ENCODE peak calls at places on chromosomes 6 and 20, in ten cellular contexts. One of them, this sample, is unnamed.

GRCh38 chr6:111845441-111845871 is 27.8 kb downstream of the FYN start:
- DNase-seq in HepG2: peak
- DNase-seq in prostate gland: no peak
- DNase-seq in heart left ventricle: no peak
- DNase-seq in lower leg skin: no peak
- DNase-seq in stomach: no peak
- DNase-seq in sigmoid colon: no peak
- DNase-seq in A549: no peak
- DNase-seq in ovary: no peak
- DNase-seq in vagina: no peak
- DNase-seq in this sample: peak

GRCh38 chr6:159151266-159151855 is 17.8 kb upstream of the FNDC1 start:
- DNase-seq in HepG2: peak
- DNase-seq in prostate gland: no peak
- DNase-seq in heart left ventricle: peak
- DNase-seq in lower leg skin: no peak
- DNase-seq in stomach: peak
- DNase-seq in sigmoid colon: no peak
- DNase-seq in A549: peak
- DNase-seq in ovary: no peak
- DNase-seq in vagina: no peak
- DNase-seq in this sample: peak

GRCh38 chr6:70375882-70376281 is 37.4 kb upstream of the FAM135A start:
- DNase-seq in HepG2: peak
- DNase-seq in prostate gland: no peak
- DNase-seq in heart left ventricle: no peak
- DNase-seq in lower leg skin: no peak
- DNase-seq in stomach: no peak
- DNase-seq in sigmoid colon: no peak
- DNase-seq in A549: peak
- DNase-seq in ovary: no peak
- DNase-seq in vagina: no peak
- DNase-seq in this sample: no peak

GRCh38 chr6:141264101-141264500 is 868.6 kb upstream of the GJE1 start:
- DNase-seq in HepG2: no peak
- DNase-seq in prostate gland: no peak
- DNase-seq in heart left ventricle: no peak
- DNase-seq in lower leg skin: no peak
- DNase-seq in stomach: no peak
- DNase-seq in sigmoid colon: no peak
- DNase-seq in A549: peak
- DNase-seq in ovary: no peak
- DNase-seq in vagina: no peak
- DNase-seq in this sample: no peak

GRCh38 chr6:41371461-41371991 is 36.1 kb downstream of the NCR2 start:
- DNase-seq in HepG2: no peak
- DNase-seq in prostate gland: no peak
- DNase-seq in heart left ventricle: peak
- DNase-seq in lower leg skin: no peak
- DNase-seq in stomach: peak
- DNase-seq in sigmoid colon: peak
- DNase-seq in A549: no peak
- DNase-seq in ovary: no peak
- DNase-seq in vagina: no peak
- DNase-seq in this sample: no peak

GRCh38 chr20:21182832-21183563 is 57.1 kb downstream of the KIZ start:
- DNase-seq in HepG2: no peak
- DNase-seq in prostate gland: no peak
- DNase-seq in heart left ventricle: no peak
- DNase-seq in lower leg skin: no peak
- DNase-seq in stomach: no peak
- DNase-seq in sigmoid colon: peak
- DNase-seq in A549: peak
- DNase-seq in ovary: peak
- DNase-seq in vagina: no peak
- DNase-seq in this sample: no peak

GRCh38 chr6:137224890-137225198 is 5.7 kb upstream of the IFNGR1 start:
- DNase-seq in HepG2: no peak
- DNase-seq in prostate gland: no peak
- DNase-seq in heart left ventricle: no peak
- DNase-seq in lower leg skin: no peak
- DNase-seq in stomach: no peak
- DNase-seq in sigmoid colon: no peak
- DNase-seq in A549: no peak
- DNase-seq in ovary: no peak
- DNase-seq in vagina: no peak
- DNase-seq in this sample: no peak

GRCh38 chr20:50351541-50351940 is 158.6 kb upstream of the PTPN1 start:
- DNase-seq in HepG2: no peak
- DNase-seq in prostate gland: no peak
- DNase-seq in heart left ventricle: no peak
- DNase-seq in lower leg skin: peak
- DNase-seq in stomach: no peak
- DNase-seq in sigmoid colon: no peak
- DNase-seq in A549: no peak
- DNase-seq in ovary: no peak
- DNase-seq in vagina: no peak
- DNase-seq in this sample: no peak

GRCh38 chr6:159578629-159579028 is 114.4 kb downstream of the SOD2 start:
- DNase-seq in HepG2: no peak
- DNase-seq in prostate gland: no peak
- DNase-seq in heart left ventricle: no peak
- DNase-seq in lower leg skin: no peak
- DNase-seq in stomach: no peak
- DNase-seq in sigmoid colon: no peak
- DNase-seq in A549: peak
- DNase-seq in ovary: no peak
- DNase-seq in vagina: no peak
- DNase-seq in this sample: no peak

GRCh38 chr6:3163248-3163594 is 5.9 kb upstream of the TUBB2A start:
- DNase-seq in HepG2: no peak
- DNase-seq in prostate gland: no peak
- DNase-seq in heart left ventricle: no peak
- DNase-seq in lower leg skin: no peak
- DNase-seq in stomach: no peak
- DNase-seq in sigmoid colon: no peak
- DNase-seq in A549: no peak
- DNase-seq in ovary: no peak
- DNase-seq in vagina: no peak
- DNase-seq in this sample: no peak

GRCh38 chr6:84921891-84922290 is 157.5 kb upstream of the TBX18 start:
- DNase-seq in HepG2: no peak
- DNase-seq in prostate gland: no peak
- DNase-seq in heart left ventricle: no peak
- DNase-seq in lower leg skin: no peak
- DNase-seq in stomach: no peak
- DNase-seq in sigmoid colon: no peak
- DNase-seq in A549: peak
- DNase-seq in ovary: no peak
- DNase-seq in vagina: no peak
- DNase-seq in this sample: no peak
- TF ChIP-seq POLR2A in HepG2: no peak
- TF ChIP-seq POLR2A in prostate gland: no peak
- TF ChIP-seq POLR2A in heart left ventricle: no peak
- TF ChIP-seq POLR2A in lower leg skin: no peak
- TF ChIP-seq POLR2A in stomach: no peak
- TF ChIP-seq POLR2A in sigmoid colon: no peak
- TF ChIP-seq POLR2A in A549: no peak
- TF ChIP-seq POLR2A in ovary: no peak
- TF ChIP-seq POLR2A in vagina: no peak
- TF ChIP-seq POLR2A in this sample: no peak

GRCh38 chr6:83430606-83431544 is at the start of gene ME1:
- DNase-seq in HepG2: no peak
- DNase-seq in prostate gland: peak
- DNase-seq in heart left ventricle: peak
- DNase-seq in lower leg skin: peak
- DNase-seq in stomach: peak
- DNase-seq in sigmoid colon: peak
- DNase-seq in A549: peak
- DNase-seq in ovary: peak
- DNase-seq in vagina: no peak
- DNase-seq in this sample: peak
- TF ChIP-seq POLR2A in HepG2: no peak
- TF ChIP-seq POLR2A in prostate gland: no peak
- TF ChIP-seq POLR2A in heart left ventricle: no peak
- TF ChIP-seq POLR2A in lower leg skin: no peak
- TF ChIP-seq POLR2A in stomach: no peak
- TF ChIP-seq POLR2A in sigmoid colon: no peak
- TF ChIP-seq POLR2A in A549: peak
- TF ChIP-seq POLR2A in ovary: peak
- TF ChIP-seq POLR2A in vagina: no peak
- TF ChIP-seq POLR2A in this sample: no peak

GRCh38 chr6:31775633-31776263 is 1.4 kb downstream of the VWA7 start:
- DNase-seq in HepG2: no peak
- DNase-seq in prostate gland: no peak
- DNase-seq in heart left ventricle: no peak
- DNase-seq in lower leg skin: no peak
- DNase-seq in stomach: no peak
- DNase-seq in sigmoid colon: no peak
- DNase-seq in A549: no peak
- DNase-seq in ovary: no peak
- DNase-seq in vagina: peak
- DNase-seq in this sample: no peak

GRCh38 chr6:31776563-31776960 is 566 bp downstream of the VWA7 start:
- DNase-seq in HepG2: no peak
- DNase-seq in prostate gland: no peak
- DNase-seq in heart left ventricle: no peak
- DNase-seq in lower leg skin: no peak
- DNase-seq in stomach: no peak
- DNase-seq in sigmoid colon: no peak
- DNase-seq in A549: peak
- DNase-seq in ovary: no peak
- DNase-seq in vagina: no peak
- DNase-seq in this sample: no peak

GRCh38 chr6:31777667-31778050 is 531 bp upstream of the VWA7 start:
- DNase-seq in HepG2: no peak
- DNase-seq in prostate gland: no peak
- DNase-seq in heart left ventricle: no peak
- DNase-seq in lower leg skin: no peak
- DNase-seq in stomach: no peak
- DNase-seq in sigmoid colon: no peak
- DNase-seq in A549: no peak
- DNase-seq in ovary: no peak
- DNase-seq in vagina: no peak
- DNase-seq in this sample: no peak

GRCh38 chr6:31778193-31778592 is 1.1 kb upstream of the VWA7 start:
- DNase-seq in HepG2: peak
- DNase-seq in prostate gland: no peak
- DNase-seq in heart left ventricle: no peak
- DNase-seq in lower leg skin: no peak
- DNase-seq in stomach: no peak
- DNase-seq in sigmoid colon: no peak
- DNase-seq in A549: no peak
- DNase-seq in ovary: no peak
- DNase-seq in vagina: no peak
- DNase-seq in this sample: no peak

GRCh38 chr6:31776961-31777666 is at the start of gene VWA7:
- DNase-seq in HepG2: peak
- DNase-seq in prostate gland: peak
- DNase-seq in heart left ventricle: peak
- DNase-seq in lower leg skin: peak
- DNase-seq in stomach: peak
- DNase-seq in sigmoid colon: no peak
- DNase-seq in A549: peak
- DNase-seq in ovary: peak
- DNase-seq in vagina: peak
- DNase-seq in this sample: peak
- TF ChIP-seq POLR2A in HepG2: no peak
- TF ChIP-seq POLR2A in prostate gland: peak
- TF ChIP-seq POLR2A in heart left ventricle: no peak
- TF ChIP-seq POLR2A in lower leg skin: no peak
- TF ChIP-seq POLR2A in stomach: no peak
- TF ChIP-seq POLR2A in sigmoid colon: no peak
- TF ChIP-seq POLR2A in A549: no peak
- TF ChIP-seq POLR2A in ovary: no peak
- TF ChIP-seq POLR2A in vagina: no peak
- TF ChIP-seq POLR2A in this sample: peak

GRCh38 chr20:31719644-31720485 is 2.8 kb downstream of the BCL2L1 start:
- DNase-seq in HepG2: peak
- DNase-seq in prostate gland: peak
- DNase-seq in heart left ventricle: no peak
- DNase-seq in lower leg skin: no peak
- DNase-seq in stomach: peak
- DNase-seq in sigmoid colon: no peak
- DNase-seq in A549: peak
- DNase-seq in ovary: no peak
- DNase-seq in vagina: no peak
- DNase-seq in this sample: peak

GRCh38 chr20:31716818-31717477 is 5.7 kb downstream of the BCL2L1 start:
- DNase-seq in HepG2: no peak
- DNase-seq in prostate gland: no peak
- DNase-seq in heart left ventricle: no peak
- DNase-seq in lower leg skin: no peak
- DNase-seq in stomach: no peak
- DNase-seq in sigmoid colon: peak
- DNase-seq in A549: no peak
- DNase-seq in ovary: no peak
- DNase-seq in vagina: no peak
- DNase-seq in this sample: peak

GRCh38 chr20:31717478-31717946 is 5.2 kb downstream of the BCL2L1 start:
- DNase-seq in HepG2: no peak
- DNase-seq in prostate gland: no peak
- DNase-seq in heart left ventricle: no peak
- DNase-seq in lower leg skin: no peak
- DNase-seq in stomach: no peak
- DNase-seq in sigmoid colon: no peak
- DNase-seq in A549: no peak
- DNase-seq in ovary: no peak
- DNase-seq in vagina: no peak
- DNase-seq in this sample: no peak

GRCh38 chr20:31720486-31721407 is 1.9 kb downstream of the BCL2L1 start:
- DNase-seq in HepG2: peak
- DNase-seq in prostate gland: no peak
- DNase-seq in heart left ventricle: no peak
- DNase-seq in lower leg skin: no peak
- DNase-seq in stomach: peak
- DNase-seq in sigmoid colon: no peak
- DNase-seq in A549: no peak
- DNase-seq in ovary: no peak
- DNase-seq in vagina: no peak
- DNase-seq in this sample: peak

DNA sequence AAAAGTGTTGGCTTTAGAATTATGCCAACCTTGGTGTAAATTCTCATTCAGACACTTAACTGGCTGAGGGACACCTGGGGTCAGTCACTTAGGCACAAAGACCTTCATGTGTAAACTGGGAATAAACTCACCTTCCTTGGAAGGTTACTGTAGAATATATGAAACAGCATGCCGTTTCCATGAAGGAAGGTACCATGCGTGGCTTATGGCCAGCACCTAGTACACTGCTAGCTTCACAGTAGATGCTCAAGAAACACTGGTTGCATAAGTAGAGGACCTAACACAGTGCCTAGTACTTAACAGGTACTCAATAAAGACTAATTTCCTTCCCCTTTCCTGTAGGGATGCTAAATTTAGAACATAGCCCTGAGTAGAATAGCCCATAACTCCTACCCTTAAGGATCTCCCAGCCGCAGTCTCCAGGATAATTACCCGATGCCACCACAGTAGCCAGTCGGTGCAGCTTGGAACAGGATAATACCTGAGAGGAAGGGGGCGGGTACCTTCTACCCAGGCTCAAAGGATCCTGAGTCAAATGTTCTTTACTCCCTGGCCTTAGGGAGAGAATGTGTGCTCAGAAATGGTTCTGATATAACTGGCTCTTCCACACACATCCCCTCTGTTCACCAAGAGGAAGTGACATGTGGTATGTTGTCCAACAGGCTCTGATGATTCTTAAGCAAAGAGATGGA is 3.6 kb downstream of the BCL2L1 start:
- DNase-seq in HepG2: no peak
- DNase-seq in prostate gland: peak
- DNase-seq in heart left ventricle: no peak
- DNase-seq in lower leg skin: no peak
- DNase-seq in stomach: peak
- DNase-seq in sigmoid colon: no peak
- DNase-seq in A549: no peak
- DNase-seq in ovary: no peak
- DNase-seq in vagina: no peak
- DNase-seq in this sample: peak
- TF ChIP-seq POLR2A in HepG2: peak
- TF ChIP-seq POLR2A in prostate gland: peak
- TF ChIP-seq POLR2A in heart left ventricle: no peak
- TF ChIP-seq POLR2A in lower leg skin: no peak
- TF ChIP-seq POLR2A in stomach: no peak
- TF ChIP-seq POLR2A in sigmoid colon: no peak
- TF ChIP-seq POLR2A in A549: no peak
- TF ChIP-seq POLR2A in ovary: no peak
- TF ChIP-seq POLR2A in vagina: no peak
- TF ChIP-seq POLR2A in this sample: peak